ENCODE peak calls at places on chromosomes 7 and 10, in six cellular contexts. N, X, P, W, O and Y are unnamed samples.

GRCh38 chr10:43955002-43955596 is 306.4 kb upstream of the ZNF32 start:
- DNase-seq in N (no peak), P (no peak), O (no peak), W (no peak), X (peak), Y (no peak)

GRCh38 chr10:131147301-131147975 is 164.1 kb downstream of the TCERG1L start:
- DNase-seq in P (no peak), W (no peak), O (no peak), N (no peak), X (no peak), Y (no peak)

GRCh38 chr10:44853148-44853734 is 57.9 kb upstream of the TMEM72 start:
- DNase-seq in P (peak), O (no peak), N (no peak), X (no peak), W (no peak), Y (no peak)

GRCh38 chr10:52644678-52645434 is 127.7 kb downstream of the MBL2 start:
- DNase-seq in N (no peak), P (peak), O (peak), W (peak), X (peak), Y (no peak)

GRCh38 chr7:27608776-27609495 is 53.7 kb downstream of the HIBADH start:
- DNase-seq in P (no peak), N (no peak), X (no peak), W (no peak), O (no peak), Y (no peak)

GRCh38 chr7:127857464-127857841 is 173.8 kb downstream of the LRRC4 start:
- DNase-seq in N (no peak), X (no peak), O (no peak), W (no peak), P (no peak), Y (no peak)

GRCh38 chr7:136386876-136387275 is 409.7 kb upstream of the MTPN start:
- DNase-seq in W (no peak), P (no peak), N (no peak), O (no peak), X (no peak), Y (no peak)

GRCh38 chr7:291302-292092 is 1.5 kb downstream of the FOXL3 start:
- DNase-seq in P (no peak), X (no peak), W (no peak), N (no peak), O (no peak), Y (peak)

GRCh38 chr7:106190589-106191330 is 78.6 kb upstream of the SYPL1 start:
- DNase-seq in X (no peak), O (no peak), W (no peak), N (no peak), P (peak), Y (no peak)

GRCh38 chr10:62805139-62806092 is 896 bp downstream of the ADO start:
- DNase-seq in P (peak), W (no peak), N (no peak), O (peak), X (peak), Y (peak)